ENCODE peak calls at places on chromosomes 12 and 14, in ten cellular contexts. G is prostate gland, F is GM12891, O is sigmoid colon, D is K562, M is transverse colon, Q is HepG2, R is GM12878, H is breast epithelium, S is endothelial cell of umbilical vein. A is an unnamed sample.

GRCh38 chr12:6868211-6869048 is 1.1 kb downstream of the TPI1 start:
- DNase-seq in G (no peak), F (no peak), O (no peak), D (no peak), M (no peak), Q (no peak), R (no peak), H (no peak), S (no peak), A (no peak)

GRCh38 chr12:32603858-32604257 is 75.2 kb upstream of the DNM1L start:
- DNase-seq in G (no peak), F (no peak), O (no peak), D (no peak), M (no peak), Q (no peak), R (peak), H (no peak), S (no peak), A (no peak)

GRCh38 chr14:90399541-90400444 is 3.0 kb downstream of the CALM1 start:
- DNase-seq in G (peak), F (peak), O (peak), D (peak), M (peak), Q (peak), R (peak), H (peak), S (peak), A (peak)

GRCh38 chr14:76951149-76951548 is 77.4 kb downstream of the IRF2BPL start:
- DNase-seq in G (no peak), F (no peak), O (no peak), D (no peak), M (no peak), Q (no peak), R (no peak), H (no peak), S (peak), A (no peak)

GRCh38 chr12:89573081-89573810 is 47.4 kb upstream of the POC1B start:
- DNase-seq in G (no peak), F (no peak), O (no peak), D (no peak), M (no peak), Q (no peak), R (no peak), H (no peak), S (no peak), A (no peak)

GRCh38 chr12:131092911-131093901 is 139.5 kb downstream of the ADGRD1 start:
- DNase-seq in G (no peak), F (peak), O (peak), D (no peak), M (peak), Q (no peak), R (peak), H (peak), S (no peak), A (peak)

GRCh38 chr14:22580604-22581003 is 8.4 kb downstream of the DAD1 start:
- DNase-seq in G (no peak), F (no peak), O (no peak), D (no peak), M (no peak), Q (no peak), R (no peak), H (no peak), S (no peak), A (no peak)

GRCh38 chr14:73662439-73663056 is 17.8 kb downstream of the DNAL1 start:
- DNase-seq in G (peak), F (no peak), O (no peak), D (peak), M (no peak), Q (peak), R (no peak), H (no peak), S (peak), A (no peak)

GRCh38 chr12:67141405-67142018 is 127.6 kb upstream of the CAND1 start:
- DNase-seq in G (no peak), F (no peak), O (no peak), D (no peak), M (no peak), Q (no peak), R (no peak), H (no peak), S (no peak), A (no peak)

GRCh38 chr12:131194166-131194565 is 240.5 kb downstream of the ADGRD1 start:
- DNase-seq in G (no peak), F (no peak), O (no peak), D (peak), M (no peak), Q (no peak), R (no peak), H (no peak), S (no peak), A (no peak)

GRCh38 chr12:16329594-16329993 is 17.9 kb upstream of the MGST1 start:
- DNase-seq in G (no peak), F (no peak), O (no peak), D (no peak), M (no peak), Q (no peak), R (no peak), H (no peak), S (no peak), A (no peak)

GRCh38 chr14:64098120-64098519 is 196.1 kb downstream of the ESR2 start:
- DNase-seq in G (no peak), F (no peak), O (no peak), D (no peak), M (peak), Q (no peak), R (no peak), H (no peak), S (no peak), A (no peak)

GRCh38 chr12:50504798-50505385 is at the start of gene DIP2B:
- DNase-seq in G (peak), F (peak), O (peak), D (peak), M (peak), Q (peak), R (peak), H (peak), S (peak), A (peak)
- TF ChIP-seq POLR2AphosphoS5 in G (peak), F (no peak), O (peak), D (no peak), M (peak), Q (no peak), R (no peak), H (peak), S (peak), A (no peak)

GRCh38 chr12:109863961-109864712 is 16.2 kb downstream of the GLTP start:
- DNase-seq in G (peak), F (no peak), O (no peak), D (no peak), M (peak), Q (peak), R (no peak), H (no peak), S (no peak), A (no peak)
- TF ChIP-seq POLR2A in G (no peak), F (no peak), O (no peak), D (no peak), M (peak), Q (peak), R (no peak), H (no peak), S (no peak), A (no peak)

GRCh38 chr12:98791406-98791805 is 146.3 kb downstream of the APAF1 start:
- DNase-seq in G (no peak), F (no peak), O (no peak), D (no peak), M (no peak), Q (no peak), R (no peak), H (no peak), S (no peak), A (no peak)
- TF ChIP-seq POLR2AphosphoS5 in G (no peak), F (no peak), O (no peak), D (no peak), M (no peak), Q (no peak), R (no peak), H (no peak), S (no peak), A (no peak)

GRCh38 chr12:122754790-122755189 is 2.2 kb downstream of the DENR start:
- DNase-seq in G (no peak), F (no peak), O (no peak), D (no peak), M (no peak), Q (no peak), R (no peak), H (no peak), S (no peak), A (no peak)

GRCh38 chr12:122753213-122753571 is 568 bp downstream of the DENR start:
- DNase-seq in G (no peak), F (no peak), O (no peak), D (no peak), M (no peak), Q (no peak), R (no peak), H (no peak), S (no peak), A (no peak)

GRCh38 chr12:122749569-122750332 is 2.9 kb upstream of the DENR start:
- DNase-seq in G (peak), F (no peak), O (no peak), D (peak), M (no peak), Q (no peak), R (no peak), H (peak), S (no peak), A (no peak)

GRCh38 chr12:122757568-122757967 is 4.9 kb downstream of the DENR start:
- DNase-seq in G (no peak), F (no peak), O (no peak), D (peak), M (no peak), Q (no peak), R (no peak), H (no peak), S (no peak), A (no peak)

GRCh38 chr12:122752464-122753212 is at the start of gene DENR:
- DNase-seq in G (peak), F (peak), O (peak), D (peak), M (peak), Q (peak), R (peak), H (peak), S (peak), A (peak)
- TF ChIP-seq POLR2A in G (peak), F (peak), O (peak), D (peak), M (peak), Q (peak), R (peak), H (peak), S (peak), A (peak)

GRCh38 chr12:26246483-26247164 is 51.3 kb downstream of the SSPN start:
- DNase-seq in G (no peak), F (no peak), O (no peak), D (no peak), M (peak), Q (no peak), R (no peak), H (peak), S (no peak), A (no peak)
- TF ChIP-seq POLR2AphosphoS5 in G (no peak), F (no peak), O (no peak), D (no peak), M (no peak), Q (no peak), R (no peak), H (no peak), S (no peak), A (no peak)

DNA sequence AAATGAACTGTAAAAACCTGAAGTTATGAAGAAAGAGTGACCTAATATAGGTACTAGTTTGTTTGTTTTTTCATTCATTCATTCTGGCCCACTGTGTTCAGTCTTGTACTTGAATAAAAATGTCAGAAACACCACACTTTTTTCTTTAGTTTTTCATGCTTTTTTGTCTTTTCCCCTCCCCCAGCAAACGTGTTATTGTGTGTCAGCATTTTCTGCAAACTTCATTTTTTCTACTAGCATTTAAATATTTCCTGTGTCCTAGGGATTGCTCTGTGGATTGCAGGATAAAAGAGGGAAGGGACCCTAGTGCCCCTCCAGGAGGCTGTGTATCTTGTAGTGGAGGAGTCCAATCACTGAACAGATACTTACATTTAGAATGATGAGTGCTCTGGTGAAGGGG is 42.2 kb downstream of the ETNK1 start:
- DNase-seq in G (no peak), F (no peak), O (no peak), D (no peak), M (no peak), Q (no peak), R (no peak), H (no peak), S (no peak), A (no peak)
- TF ChIP-seq POLR2A in G (no peak), F (no peak), O (no peak), D (no peak), M (no peak), Q (no peak), R (no peak), H (no peak), S (no peak), A (no peak)

GRCh38 chr14:66141733-66142132 is 344.4 kb upstream of the CCDC196 start:
- DNase-seq in G (no peak), F (no peak), O (no peak), D (no peak), M (no peak), Q (no peak), R (no peak), H (no peak), S (no peak), A (no peak)
- TF ChIP-seq POLR2AphosphoS5 in G (no peak), F (no peak), O (no peak), D (no peak), M (no peak), Q (no peak), R (no peak), H (no peak), S (no peak), A (no peak)

DNA sequence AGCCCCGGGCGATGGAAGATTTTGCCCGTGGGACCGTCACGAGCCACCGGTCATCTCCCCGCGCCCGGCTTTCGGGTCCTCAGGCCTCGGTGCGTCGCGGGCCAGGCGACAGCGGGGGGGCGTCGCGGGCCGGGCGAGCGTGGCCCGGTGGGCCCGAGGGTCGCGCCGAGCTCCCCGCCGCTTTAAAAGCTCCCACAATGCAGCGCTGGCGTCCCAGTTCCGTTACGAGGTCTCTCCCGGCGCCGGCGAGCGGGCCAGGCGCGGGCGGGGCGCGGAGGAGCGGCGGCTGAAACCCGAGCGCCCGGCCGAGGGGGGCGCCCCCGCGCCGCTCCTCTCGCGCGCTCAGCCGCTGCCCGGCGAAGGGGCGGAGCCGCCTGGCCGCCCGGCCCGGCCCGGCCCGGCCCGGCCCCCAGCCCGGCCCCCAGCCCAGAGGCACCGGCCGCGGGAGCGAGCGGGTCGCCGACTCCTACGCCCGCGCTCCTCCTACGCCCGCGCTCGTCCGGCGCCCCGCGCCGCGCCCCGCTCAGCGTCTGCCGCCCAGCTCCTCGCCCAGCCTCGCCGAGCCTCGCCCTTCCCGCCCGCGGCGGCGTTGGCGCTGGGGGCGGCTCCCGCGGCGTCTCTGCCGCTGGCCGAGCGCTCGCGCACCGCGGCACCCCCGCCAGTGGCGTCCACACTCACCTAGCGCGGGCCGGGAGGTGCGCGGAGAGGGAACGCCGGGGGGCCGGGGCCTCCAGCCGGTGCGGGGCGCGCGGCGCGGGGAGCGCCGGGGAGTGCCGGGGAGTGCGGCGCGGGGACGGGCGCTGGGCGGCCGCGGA is at the start of gene RASSF8:
- DNase-seq in G (peak), F (peak), O (peak), D (peak), M (peak), Q (peak), R (no peak), H (peak), S (peak), A (peak)
- TF ChIP-seq POLR2A in G (peak), F (no peak), O (no peak), D (no peak), M (no peak), Q (no peak), R (no peak), H (no peak), S (peak), A (no peak)